ENCODE peak calls at places on chromosome 2, in four cellular contexts. One of them, this sample, is unnamed.

GRCh38 chr2:122753341-122753740 is 997.9 kb downstream of the TSN start:
- DNase-seq in GM12878: no peak
- DNase-seq in HepG2: no peak
- DNase-seq in HEK293T: no peak
- DNase-seq in this sample: no peak

GRCh38 chr2:27715318-27716165 is 51.9 kb downstream of the SLC4A1AP start:
- DNase-seq in HepG2: no peak
- DNase-seq in GM12878: no peak
- DNase-seq in HEK293T: peak; percentile 55
- DNase-seq in this sample: no peak

GRCh38 chr2:138827426-138828054 is 47.4 kb upstream of the NXPH2 start:
- DNase-seq in HepG2: peak; percentile 74
- DNase-seq in GM12878: peak; percentile 31
- DNase-seq in HEK293T: peak; percentile 46
- DNase-seq in this sample: peak; percentile 44

GRCh38 chr2:66305714-66306113 is 129.2 kb upstream of the MEIS1 start:
- DNase-seq in HepG2: no peak
- DNase-seq in HEK293T: no peak
- DNase-seq in GM12878: no peak
- DNase-seq in this sample: no peak

GRCh38 chr2:111032721-111033532 is 87.8 kb upstream of the BCL2L11 start:
- DNase-seq in HepG2: peak; percentile 81
- DNase-seq in GM12878: no peak
- DNase-seq in HEK293T: no peak
- DNase-seq in this sample: no peak

GRCh38 chr2:16442971-16443370 is 222.7 kb downstream of the CYRIA start:
- DNase-seq in HepG2: no peak
- DNase-seq in HEK293T: no peak
- DNase-seq in GM12878: no peak
- DNase-seq in this sample: no peak

GRCh38 chr2:61763605-61764034 is 90.2 kb downstream of the FAM161A start:
- DNase-seq in GM12878: no peak
- DNase-seq in HepG2: peak; percentile 45
- DNase-seq in HEK293T: peak; percentile 73
- DNase-seq in this sample: peak; percentile 54

GRCh38 chr2:127582863-127583861 is 47.7 kb downstream of the MYO7B start:
- DNase-seq in GM12878: no peak
- DNase-seq in HepG2: no peak
- DNase-seq in HEK293T: no peak
- DNase-seq in this sample: no peak

GRCh38 chr2:42132066-42132965 is 36.8 kb upstream of the EML4 start:
- DNase-seq in GM12878: no peak
- DNase-seq in HEK293T: no peak
- DNase-seq in HepG2: no peak
- DNase-seq in this sample: no peak

GRCh38 chr2:45337396-45337795 is 273.7 kb downstream of the SRBD1 start:
- DNase-seq in HepG2: no peak
- DNase-seq in HEK293T: no peak
- DNase-seq in GM12878: no peak
- DNase-seq in this sample: no peak

GRCh38 chr2:98454073-98454472 is 9.4 kb downstream of the INPP4A start:
- DNase-seq in HEK293T: no peak
- DNase-seq in GM12878: no peak
- DNase-seq in HepG2: no peak
- DNase-seq in this sample: no peak

GRCh38 chr2:218567797-218568189 is 358 bp downstream of the USP37 start:
- DNase-seq in HepG2: no peak
- DNase-seq in GM12878: no peak
- DNase-seq in HEK293T: no peak
- DNase-seq in this sample: no peak

GRCh38 chr2:199484927-199485326 is 27.2 kb upstream of the SATB2 start:
- DNase-seq in GM12878: no peak
- DNase-seq in HepG2: no peak
- DNase-seq in HEK293T: peak; percentile 33
- DNase-seq in this sample: no peak

GRCh38 chr2:71675296-71675695 is 221.9 kb downstream of the DYSF start:
- DNase-seq in HepG2: no peak
- DNase-seq in HEK293T: no peak
- DNase-seq in GM12878: no peak
- DNase-seq in this sample: no peak

GRCh38 chr2:36609507-36609906 is 11.5 kb upstream of the FEZ2 start:
- DNase-seq in HepG2: no peak
- DNase-seq in HEK293T: no peak
- DNase-seq in GM12878: no peak
- DNase-seq in this sample: no peak

GRCh38 chr2:236286866-236287545 is 22.8 kb upstream of the ASB18 start:
- DNase-seq in HEK293T: no peak
- DNase-seq in HepG2: no peak
- DNase-seq in GM12878: no peak
- DNase-seq in this sample: no peak

GRCh38 chr2:219252570-219252899 is 508 bp upstream of the TUBA4B start:
- DNase-seq in HEK293T: no peak
- DNase-seq in HepG2: no peak
- DNase-seq in GM12878: no peak
- DNase-seq in this sample: peak; percentile 36

GRCh38 chr2:197205590-197206215 is 104.9 kb downstream of the ANKRD44 start:
- DNase-seq in GM12878: peak; percentile 56
- DNase-seq in HepG2: no peak
- DNase-seq in HEK293T: no peak
- DNase-seq in this sample: no peak

GRCh38 chr2:85215074-85216050 is 82.2 kb downstream of the TCF7L1 start:
- DNase-seq in HepG2: peak; percentile 27
- DNase-seq in HEK293T: no peak
- DNase-seq in GM12878: no peak
- DNase-seq in this sample: no peak

GRCh38 chr2:71348302-71348701 is 16.7 kb downstream of the ZNF638 start:
- DNase-seq in HepG2: peak; percentile 16
- DNase-seq in GM12878: no peak
- DNase-seq in HEK293T: no peak
- DNase-seq in this sample: peak; percentile 22

GRCh38 chr2:149743842-149744468 is 156.4 kb upstream of the MMADHC start:
- DNase-seq in HepG2: no peak
- DNase-seq in HEK293T: no peak
- DNase-seq in GM12878: no peak
- DNase-seq in this sample: no peak

GRCh38 chr2:183349046-183349445 is 224.8 kb downstream of the NUP35 start:
- DNase-seq in HepG2: no peak
- DNase-seq in HEK293T: no peak
- DNase-seq in GM12878: no peak
- DNase-seq in this sample: no peak

GRCh38 chr2:175066411-175066810 is 61.2 kb upstream of the CHN1 start:
- DNase-seq in GM12878: no peak
- DNase-seq in HepG2: no peak
- DNase-seq in HEK293T: no peak
- DNase-seq in this sample: no peak

GRCh38 chr2:46058140-46058539 is 239.1 kb upstream of the EPAS1 start:
- DNase-seq in HepG2: no peak
- DNase-seq in HEK293T: no peak
- DNase-seq in GM12878: no peak
- DNase-seq in this sample: no peak

GRCh38 chr2:213188971-213189899 is 37.8 kb upstream of the IKZF2 start:
- DNase-seq in GM12878: no peak
- DNase-seq in HEK293T: no peak
- DNase-seq in HepG2: peak; percentile 6
- DNase-seq in this sample: no peak

GRCh38 chr2:134671498-134671897 is 47.3 kb downstream of the TMEM163 start:
- DNase-seq in HepG2: no peak
- DNase-seq in GM12878: no peak
- DNase-seq in HEK293T: no peak
- DNase-seq in this sample: no peak

GRCh38 chr2:120704696-120705095 is 31.0 kb upstream of the GLI2 start:
- DNase-seq in HEK293T: no peak
- DNase-seq in GM12878: no peak
- DNase-seq in HepG2: no peak
- DNase-seq in this sample: no peak

GRCh38 chr2:239157269-239157668 is 243.6 kb downstream of the HDAC4 start:
- DNase-seq in HEK293T: no peak
- DNase-seq in HepG2: no peak
- DNase-seq in GM12878: no peak
- DNase-seq in this sample: no peak

GRCh38 chr2:11750422-11750821 is 4.0 kb downstream of the LPIN1 start:
- DNase-seq in HEK293T: no peak
- DNase-seq in HepG2: no peak
- DNase-seq in GM12878: peak; percentile 70
- DNase-seq in this sample: no peak

GRCh38 chr2:42809131-42809875 is 16.9 kb upstream of the HAAO start:
- DNase-seq in HEK293T: no peak
- DNase-seq in HepG2: no peak
- DNase-seq in GM12878: no peak
- DNase-seq in this sample: no peak

GRCh38 chr2:200367155-200367554 is 60.7 kb downstream of the SPATS2L start:
- DNase-seq in GM12878: no peak
- DNase-seq in HepG2: peak; percentile 91
- DNase-seq in HEK293T: no peak
- DNase-seq in this sample: peak; percentile 71

GRCh38 chr2:100292022-100292580 is 30.2 kb downstream of the LONRF2 start:
- DNase-seq in GM12878: no peak
- DNase-seq in HEK293T: peak; percentile 41
- DNase-seq in HepG2: peak; percentile 14
- DNase-seq in this sample: peak; percentile 90

GRCh38 chr2:35410431-35411061 is 945.0 kb upstream of the CRIM1 start:
- DNase-seq in GM12878: peak; percentile 1
- DNase-seq in HepG2: peak; percentile 33
- DNase-seq in HEK293T: peak; percentile 44
- DNase-seq in this sample: peak; percentile 41

GRCh38 chr2:1515986-1516797 is 102.9 kb downstream of the TPO start:
- DNase-seq in HepG2: no peak
- DNase-seq in HEK293T: no peak
- DNase-seq in GM12878: no peak
- DNase-seq in this sample: no peak

GRCh38 chr2:149068225-149068995 is 29.9 kb downstream of the LYPD6B start:
- DNase-seq in GM12878: no peak
- DNase-seq in HEK293T: no peak
- DNase-seq in HepG2: no peak
- DNase-seq in this sample: no peak

GRCh38 chr2:136358576-136358975 is 240.6 kb upstream of the CXCR4 start:
- DNase-seq in GM12878: no peak
- DNase-seq in HepG2: no peak
- DNase-seq in HEK293T: no peak
- DNase-seq in this sample: no peak
- TF ChIP-seq FOXK2 in GM12878: no peak
- TF ChIP-seq FOXK2 in HepG2: no peak
- TF ChIP-seq FOXK2 in HEK293T: no peak
- TF ChIP-seq FOXK2 in this sample: no peak

GRCh38 chr2:154670083-154670482 is 28.4 kb upstream of the KCNJ3 start:
- DNase-seq in HEK293T: no peak
- DNase-seq in HepG2: no peak
- DNase-seq in GM12878: no peak
- DNase-seq in this sample: no peak
- TF ChIP-seq FOXK2 in HEK293T: no peak
- TF ChIP-seq FOXK2 in HepG2: no peak
- TF ChIP-seq FOXK2 in GM12878: no peak
- TF ChIP-seq FOXK2 in this sample: no peak

GRCh38 chr2:181694271-181694670 is 14.0 kb upstream of the NEUROD1 start:
- DNase-seq in GM12878: no peak
- DNase-seq in HepG2: no peak
- DNase-seq in HEK293T: no peak
- DNase-seq in this sample: no peak
- TF ChIP-seq FOXK2 in GM12878: no peak
- TF ChIP-seq FOXK2 in HepG2: no peak
- TF ChIP-seq FOXK2 in HEK293T: no peak
- TF ChIP-seq FOXK2 in this sample: no peak

GRCh38 chr2:129296401-129297343 is 682.8 kb upstream of the RAB6C start:
- DNase-seq in HepG2: no peak
- DNase-seq in GM12878: no peak
- DNase-seq in HEK293T: no peak
- DNase-seq in this sample: no peak
- TF ChIP-seq FOXK2 in HepG2: no peak
- TF ChIP-seq FOXK2 in GM12878: no peak
- TF ChIP-seq FOXK2 in HEK293T: no peak
- TF ChIP-seq FOXK2 in this sample: no peak

DNA sequence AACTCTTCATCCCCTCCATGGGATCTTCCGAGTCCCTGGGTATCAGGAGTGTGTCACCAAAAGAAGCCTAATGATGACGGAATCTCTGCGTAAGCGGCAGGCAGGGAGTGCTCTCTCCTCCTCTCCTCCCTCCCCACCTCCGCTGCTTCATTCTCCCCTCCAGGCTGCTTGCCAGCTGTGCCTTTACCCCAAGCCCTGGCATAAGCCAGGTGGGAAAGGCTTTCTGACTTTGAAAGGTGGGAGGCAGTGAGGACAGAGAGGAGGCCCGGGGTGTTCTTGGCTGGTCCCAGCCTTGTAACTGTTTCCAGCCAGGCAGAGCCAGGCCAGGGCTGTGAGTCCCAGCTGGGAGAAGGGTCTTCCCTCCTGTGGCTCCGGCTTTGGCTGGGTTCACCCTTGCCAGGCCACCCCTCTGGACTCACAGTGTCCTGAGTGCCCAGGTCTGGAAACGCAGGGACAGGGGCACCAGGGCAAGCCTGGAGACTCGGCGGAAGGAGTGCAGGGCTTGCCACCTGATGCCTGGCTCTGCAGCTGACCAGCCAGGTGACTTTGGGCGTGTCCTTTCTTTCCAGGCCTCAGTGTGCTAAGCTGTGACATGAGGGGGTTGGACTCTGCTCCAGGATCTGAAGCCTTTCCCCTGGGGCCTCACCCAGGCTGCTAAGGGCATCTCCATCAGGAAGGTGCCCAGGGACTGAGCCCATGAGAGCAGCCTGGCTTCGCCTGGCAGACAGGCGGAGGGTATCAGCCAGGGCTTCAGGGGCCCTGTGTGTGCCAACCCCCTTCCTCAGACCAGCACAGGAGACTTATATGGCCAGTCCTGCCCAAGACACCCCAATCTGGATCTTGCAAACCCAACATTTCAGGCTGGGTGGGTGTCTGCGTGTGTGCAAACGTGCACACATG is 32.7 kb upstream of the HPCAL1 start:
- DNase-seq in HepG2: no peak
- DNase-seq in HEK293T: no peak
- DNase-seq in GM12878: no peak
- DNase-seq in this sample: no peak
- TF ChIP-seq FOXK2 in HepG2: no peak
- TF ChIP-seq FOXK2 in HEK293T: no peak
- TF ChIP-seq FOXK2 in GM12878: no peak
- TF ChIP-seq FOXK2 in this sample: no peak

GRCh38 chr2:241635756-241636155 is 1.2 kb downstream of the THAP4 start:
- DNase-seq in HepG2: peak; percentile 28
- DNase-seq in GM12878: no peak
- DNase-seq in HEK293T: no peak
- DNase-seq in this sample: no peak
- TF ChIP-seq FOXK2 in HepG2: no peak
- TF ChIP-seq FOXK2 in GM12878: no peak
- TF ChIP-seq FOXK2 in HEK293T: no peak
- TF ChIP-seq FOXK2 in this sample: no peak

GRCh38 chr2:86793752-86794151 is 3.0 kb upstream of the CD8A start:
- DNase-seq in HepG2: no peak
- DNase-seq in GM12878: no peak
- DNase-seq in HEK293T: no peak
- DNase-seq in this sample: no peak
- TF ChIP-seq FOXK2 in HepG2: no peak
- TF ChIP-seq FOXK2 in GM12878: no peak
- TF ChIP-seq FOXK2 in HEK293T: no peak
- TF ChIP-seq FOXK2 in this sample: no peak